ENCODE peak calls at places on chromosomes 1 and 21, in eight cellular contexts. G is IMR-90, P is breast epithelium, F is heart right ventricle, M is adrenal gland, L is tibial nerve, Z is AG04450, E is cardiac muscle cell. T is an unnamed sample.

GRCh38 chr1:200386416-200386815 is 23.4 kb downstream of the ZNF281 start:
- DNase-seq in G (no peak), P (no peak), F (no peak), M (no peak), L (no peak), Z (no peak), E (no peak), T (no peak)

GRCh38 chr1:100440075-100440809 is 87.9 kb downstream of the CDC14A start:
- DNase-seq in G (no peak), P (no peak), F (no peak), M (no peak), L (no peak), Z (no peak), E (no peak), T (no peak)

GRCh38 chr1:67616394-67616985 is 68.5 kb upstream of the GADD45A start:
- DNase-seq in G (peak; percentile 44), P (no peak), F (no peak), M (no peak), L (no peak), Z (no peak), E (no peak), T (no peak)

GRCh38 chr1:18535391-18536210 is 54.9 kb downstream of the KLHDC7A start:
- DNase-seq in G (no peak), P (no peak), F (no peak), M (no peak), L (no peak), Z (no peak), E (no peak), T (no peak)

GRCh38 chr1:192639607-192640368 is 3.8 kb downstream of the RGS13 start:
- DNase-seq in G (peak; percentile 88), P (no peak), F (no peak), M (no peak), L (no peak), Z (peak; percentile 10), E (no peak), T (no peak)

GRCh38 chr1:12275370-12275769 is 45.5 kb downstream of the VPS13D start:
- DNase-seq in G (no peak), P (no peak), F (peak; percentile 36), M (peak; percentile 34), L (peak; percentile 28), Z (no peak), E (peak; percentile 54), T (no peak)

GRCh38 chr1:240739754-240740153 is 127.8 kb upstream of the GREM2 start:
- DNase-seq in G (peak; percentile 38), P (no peak), F (no peak), M (no peak), L (no peak), Z (no peak), E (no peak), T (no peak)

GRCh38 chr1:93717639-93718038 is 36.0 kb upstream of the BCAR3 start:
- DNase-seq in G (no peak), P (no peak), F (no peak), M (no peak), L (no peak), Z (no peak), E (no peak), T (no peak)

GRCh38 chr1:36341626-36342320 is 18.3 kb upstream of the EVA1B start:
- DNase-seq in G (no peak), P (no peak), F (no peak), M (no peak), L (no peak), Z (no peak), E (no peak), T (no peak)

GRCh38 chr21:36959020-36959835 is 7.2 kb downstream of the HLCS start:
- DNase-seq in G (no peak), P (no peak), F (no peak), M (no peak), L (no peak), Z (no peak), E (no peak), T (no peak)

GRCh38 chr1:21596179-21596578 is 73.0 kb downstream of the RAP1GAP start:
- DNase-seq in G (no peak), P (no peak), F (no peak), M (no peak), L (no peak), Z (no peak), E (no peak), T (no peak)

GRCh38 chr1:55215194-55216021 is at the start of gene USP24:
- DNase-seq in G (peak; percentile 59), P (peak; percentile 53), F (peak; percentile 84), M (peak; percentile 59), L (peak; percentile 48), Z (no peak), E (peak; percentile 87), T (peak; percentile 85)

GRCh38 chr1:116306837-116307442 is 66.1 kb upstream of the ATP1A1 start:
- DNase-seq in G (no peak), P (no peak), F (no peak), M (no peak), L (no peak), Z (no peak), E (no peak), T (no peak)

GRCh38 chr1:42381424-42381673 is 757 bp downstream of the RIMKLA start:
- DNase-seq in G (no peak), P (no peak), F (no peak), M (no peak), L (no peak), Z (no peak), E (no peak), T (no peak)

GRCh38 chr1:20426923-20427322 is 59.1 kb downstream of the CAMK2N1 start:
- DNase-seq in G (peak; percentile 96), P (no peak), F (no peak), M (no peak), L (no peak), Z (peak; percentile 76), E (no peak), T (no peak)

GRCh38 chr1:41073971-41074370 is 52.4 kb upstream of the SLFNL1 start:
- DNase-seq in G (peak; percentile 79), P (no peak), F (no peak), M (no peak), L (no peak), Z (no peak), E (no peak), T (no peak)

GRCh38 chr1:2228684-2229031 is 539 bp downstream of the SKI start:
- DNase-seq in G (no peak), P (no peak), F (peak; percentile 39), M (no peak), L (no peak), Z (no peak), E (no peak), T (no peak)

GRCh38 chr1:50271968-50272578 is 151.2 kb downstream of the DMRTA2 start:
- DNase-seq in G (no peak), P (no peak), F (peak; percentile 33), M (peak; percentile 26), L (no peak), Z (no peak), E (peak; percentile 52), T (peak; percentile 32)

GRCh38 chr1:197958438-197958837 is 41.3 kb downstream of the LHX9 start:
- DNase-seq in G (no peak), P (no peak), F (no peak), M (no peak), L (no peak), Z (no peak), E (no peak), T (no peak)

GRCh38 chr1:161676441-161676840 is 13.5 kb downstream of the FCGR2B start:
- DNase-seq in G (no peak), P (no peak), F (no peak), M (no peak), L (no peak), Z (no peak), E (no peak), T (no peak)

GRCh38 chr1:113975211-113975895 is 3.9 kb upstream of the OLFML3 start:
- DNase-seq in G (peak; percentile 47), P (no peak), F (no peak), M (no peak), L (no peak), Z (no peak), E (no peak), T (no peak)

GRCh38 chr1:78047131-78047530 is 1.4 kb downstream of the GIPC2 start:
- DNase-seq in G (no peak), P (no peak), F (no peak), M (peak; percentile 31), L (no peak), Z (no peak), E (no peak), T (no peak)
- H3K27me3 ChIP-seq in G (peaks cover 23% of the 10 kb centered on the region), P (peaks cover 8% of the 10 kb centered on the region), F (no peaks in the 10 kb centered on the region), M (no peaks in the 10 kb centered on the region), L (peaks cover 26% of the 10 kb centered on the region), Z (peaks cover 12% of the 10 kb centered on the region), E (peaks cover 48% of the 10 kb centered on the region), T (no peaks in the 10 kb centered on the region)

GRCh38 chr1:53992085-53992874 is 25.7 kb downstream of the LDLRAD1 start:
- DNase-seq in G (no peak), P (no peak), F (no peak), M (no peak), L (no peak), Z (no peak), E (peak; percentile 9), T (no peak)
- TF ChIP-seq CTCF in G (no peak), P (no peak), F (peak; percentile 36), M (no peak), L (no peak), Z (no peak), E (peak; percentile 26), T (no peak)

DNA sequence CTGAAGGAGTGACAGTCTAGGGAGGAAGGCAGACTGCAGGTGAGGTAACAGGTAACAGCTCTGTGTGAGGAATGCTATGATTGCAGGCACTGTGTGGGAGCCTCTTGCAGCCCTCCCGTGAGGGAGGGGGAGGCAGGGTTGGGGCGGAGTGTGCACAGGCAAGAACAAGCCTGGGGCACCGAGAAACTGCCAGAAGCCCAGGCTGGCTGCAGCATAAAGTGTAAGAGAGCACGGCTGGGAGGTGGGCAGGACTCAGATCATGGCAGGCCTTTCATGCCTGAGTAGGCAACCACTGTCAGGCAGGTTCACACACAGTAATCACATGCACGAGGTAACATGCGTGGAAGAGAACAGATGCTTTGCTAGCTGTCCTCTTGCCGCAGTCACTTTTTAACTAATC is 11.3 kb upstream of the RHEX start:
- DNase-seq in G (no peak), P (no peak), F (no peak), M (no peak), L (no peak), Z (no peak), E (no peak), T (no peak)
- H3K27me3 ChIP-seq in G (peaks cover 41% of the 10 kb centered on the region), P (no peaks in the 10 kb centered on the region), F (peaks cover 19% of the 10 kb centered on the region), M (peaks cover 29% of the 10 kb centered on the region), L (peaks cover 26% of the 10 kb centered on the region), Z (peaks cover 41% of the 10 kb centered on the region), E (no peaks in the 10 kb centered on the region), T (no peaks in the 10 kb centered on the region)

GRCh38 chr1:166133857-166134256 is 32.9 kb downstream of the FAM78B start:
- DNase-seq in G (no peak), P (no peak), F (no peak), M (no peak), L (no peak), Z (no peak), E (no peak), T (no peak)

GRCh38 chr1:166136699-166137401 is 30.0 kb downstream of the FAM78B start:
- DNase-seq in G (no peak), P (no peak), F (no peak), M (no peak), L (no peak), Z (no peak), E (no peak), T (no peak)

GRCh38 chr1:166132496-166132895 is 34.3 kb downstream of the FAM78B start:
- DNase-seq in G (no peak), P (no peak), F (no peak), M (no peak), L (no peak), Z (no peak), E (no peak), T (no peak)

GRCh38 chr1:166136252-166136651 is 30.5 kb downstream of the FAM78B start:
- DNase-seq in G (no peak), P (no peak), F (no peak), M (no peak), L (no peak), Z (no peak), E (no peak), T (no peak)

GRCh38 chr1:166133276-166133841 is 33.4 kb downstream of the FAM78B start:
- DNase-seq in G (no peak), P (no peak), F (no peak), M (no peak), L (no peak), Z (no peak), E (no peak), T (no peak)
- TF ChIP-seq CTCF in G (peak; percentile 18), P (no peak), F (peak; percentile 15), M (no peak), L (no peak), Z (peak; percentile 17), E (peak; percentile 22), T (no peak)

T was measured in lung.